ENCODE peak calls at places on chromosomes 16 and 17, in six cellular contexts. D, S, E, Y, K and I are unnamed samples.

GRCh38 chr17:54891176-54891821 is 9.4 kb upstream of the TOM1L1 start:
- DNase-seq in D (peak), S (no peak), E (peak), Y (no peak), K (peak), I (no peak)

GRCh38 chr16:30958164-30959083 is 870 bp downstream of the SETD1A start:
- DNase-seq in D (peak), S (peak), E (no peak), Y (no peak), K (peak), I (no peak)

GRCh38 chr16:67961551-67961957 is 6.9 kb downstream of the SLC12A4 start:
- DNase-seq in D (no peak), S (no peak), E (no peak), Y (no peak), K (no peak), I (peak)

GRCh38 chr17:7541074-7541621 is 7.7 kb upstream of the TNFSF12 start:
- DNase-seq in D (no peak), S (no peak), E (no peak), Y (no peak), K (no peak), I (no peak)

GRCh38 chr16:24773771-24774427 is 44.4 kb downstream of the TNRC6A start:
- DNase-seq in D (no peak), S (no peak), E (no peak), Y (no peak), K (no peak), I (no peak)

GRCh38 chr16:67120025-67120424 is 10.3 kb downstream of the PHAF1 start:
- DNase-seq in D (no peak), S (no peak), E (no peak), Y (no peak), K (no peak), I (no peak)

GRCh38 chr16:84893849-84894599 is 74.2 kb downstream of the CRISPLD2 start:
- DNase-seq in D (no peak), S (no peak), E (no peak), Y (no peak), K (no peak), I (no peak)

GRCh38 chr16:57299009-57299718 is 14.7 kb upstream of the PLLP start:
- DNase-seq in D (peak), S (no peak), E (peak), Y (no peak), K (no peak), I (peak)

GRCh38 chr16:82735176-82735575 is 108.4 kb downstream of the CDH13 start:
- DNase-seq in D (no peak), S (no peak), E (no peak), Y (no peak), K (no peak), I (no peak)

GRCh38 chr16:20867585-20867984 is 32.6 kb downstream of the DCUN1D3 start:
- DNase-seq in D (no peak), S (no peak), E (no peak), Y (no peak), K (no peak), I (no peak)

GRCh38 chr16:56710181-56710737 is 19.7 kb upstream of the NUP93 start:
- DNase-seq in D (no peak), S (no peak), E (no peak), Y (no peak), K (no peak), I (no peak)

GRCh38 chr17:8997994-8998628 is 23.2 kb upstream of the NTN1 start:
- DNase-seq in D (peak), S (peak), E (no peak), Y (peak), K (peak), I (no peak)

GRCh38 chr16:19130852-19131808 is 17.4 kb downstream of the ITPRIPL2 start:
- DNase-seq in D (peak), S (no peak), E (no peak), Y (no peak), K (no peak), I (no peak)

GRCh38 chr17:75205037-75205792 is at the start of gene NUP85:
- DNase-seq in D (peak), S (peak), E (peak), Y (peak), K (peak), I (peak)

GRCh38 chr17:10754861-10755591 is 25.2 kb upstream of the TMEM220 start:
- DNase-seq in D (no peak), S (no peak), E (no peak), Y (no peak), K (peak), I (no peak)

GRCh38 chr17:76497979-76498885 is 3.0 kb downstream of the RHBDF2 start:
- DNase-seq in D (peak), S (no peak), E (no peak), Y (no peak), K (peak), I (peak)

GRCh38 chr17:718075-718474 is 3.4 kb upstream of the VPS53 start:
- DNase-seq in D (no peak), S (no peak), E (no peak), Y (no peak), K (no peak), I (no peak)

GRCh38 chr17:6936370-6937028 is 59.4 kb upstream of the ALOX12 start:
- DNase-seq in D (no peak), S (no peak), E (no peak), Y (peak), K (no peak), I (no peak)

GRCh38 chr17:17921192-17922082 is 50.8 kb downstream of the TOM1L2 start:
- DNase-seq in D (peak), S (no peak), E (peak), Y (no peak), K (peak), I (peak)

GRCh38 chr16:51305337-51305736 is 154.3 kb upstream of the SALL1 start:
- DNase-seq in D (no peak), S (no peak), E (no peak), Y (no peak), K (no peak), I (no peak)

GRCh38 chr16:65120811-65121721 is 797 bp downstream of the CDH11 start:
- DNase-seq in D (peak), S (no peak), E (no peak), Y (no peak), K (peak), I (no peak)

GRCh38 chr17:5183410-5183793 is 8.3 kb downstream of the ZNF594 start:
- DNase-seq in D (no peak), S (no peak), E (no peak), Y (no peak), K (no peak), I (no peak)

GRCh38 chr16:21197115-21197514 is 14.3 kb downstream of the ZP2 start:
- DNase-seq in D (no peak), S (no peak), E (no peak), Y (no peak), K (no peak), I (no peak)

GRCh38 chr17:16477255-16477654 is 14.7 kb downstream of the LRRC75A start:
- DNase-seq in D (peak), S (no peak), E (peak), Y (no peak), K (no peak), I (no peak)

GRCh38 chr17:78355701-78356100 is 4.2 kb downstream of the SOCS3 start:
- DNase-seq in D (no peak), S (no peak), E (no peak), Y (no peak), K (no peak), I (no peak)

GRCh38 chr17:77769215-77769614 is 189.3 kb upstream of the TNRC6C start:
- DNase-seq in D (no peak), S (no peak), E (no peak), Y (no peak), K (no peak), I (no peak)

GRCh38 chr17:33520404-33521032 is 227.4 kb upstream of the ASIC2 start:
- DNase-seq in D (peak), S (no peak), E (no peak), Y (no peak), K (peak), I (no peak)

GRCh38 chr16:55571191-55571897 is 4.9 kb downstream of the CAPNS2 start:
- DNase-seq in D (no peak), S (no peak), E (no peak), Y (no peak), K (no peak), I (no peak)

GRCh38 chr16:87580855-87581261 is 21.4 kb upstream of the JPH3 start:
- DNase-seq in D (peak), S (no peak), E (no peak), Y (no peak), K (no peak), I (no peak)